ENCODE peak calls at places on chromosomes 2 and 18, in seven cellular contexts. N, U, G, F, B, M and W are unnamed samples.

GRCh38 chr2:26139269-26140183 is 33.4 kb upstream of the GAREM2 start:
- DNase-seq in N (no peak), U (no peak), G (peak; percentile 30), F (no peak), B (no peak), M (no peak), W (no peak)

GRCh38 chr2:240997856-240998705 is at the start of gene SNED1:
- DNase-seq in N (peak; percentile 93), U (peak; percentile 45), G (peak; percentile 83), F (no peak), B (peak; percentile 90), M (peak; percentile 94), W (peak; percentile 93)

GRCh38 chr2:27024188-27024587 is 8.6 kb upstream of the TMEM214 start:
- DNase-seq in N (peak; percentile 90), U (no peak), G (no peak), F (peak; percentile 47), B (no peak), M (peak; percentile 53), W (no peak)

GRCh38 chr18:6294119-6294784 is 120.5 kb downstream of the L3MBTL4 start:
- DNase-seq in N (no peak), U (no peak), G (no peak), F (no peak), B (no peak), M (no peak), W (no peak)

GRCh38 chr2:26011609-26011989 is 22.3 kb upstream of the RAB10 start:
- DNase-seq in N (no peak), U (no peak), G (peak; percentile 18), F (no peak), B (no peak), M (no peak), W (no peak)

GRCh38 chr2:73852020-73852419 is 23.3 kb downstream of the STAMBP start:
- DNase-seq in N (no peak), U (peak; percentile 31), G (peak; percentile 29), F (no peak), B (no peak), M (no peak), W (no peak)

GRCh38 chr2:198314559-198315153 is 510.3 kb downstream of the PLCL1 start:
- DNase-seq in N (peak; percentile 75), U (peak; percentile 54), G (peak; percentile 38), F (no peak), B (no peak), M (no peak), W (no peak)

GRCh38 chr18:56661414-56662101 is 10.4 kb downstream of the WDR7 start:
- DNase-seq in N (no peak), U (no peak), G (no peak), F (no peak), B (no peak), M (no peak), W (no peak)

GRCh38 chr2:190791983-190792575 is 88.5 kb upstream of the GLS start:
- DNase-seq in N (no peak), U (no peak), G (no peak), F (no peak), B (no peak), M (no peak), W (no peak)

GRCh38 chr2:188922191-188922590 is 52.0 kb upstream of the COL3A1 start:
- DNase-seq in N (no peak), U (no peak), G (no peak), F (no peak), B (no peak), M (no peak), W (no peak)

GRCh38 chr18:58449366-58449935 is 179.4 kb downstream of the ALPK2 start:
- DNase-seq in N (no peak), U (no peak), G (peak; percentile 6), F (no peak), B (no peak), M (no peak), W (no peak)

GRCh38 chr2:116706381-116706780 is 1108.1 kb upstream of the DDX18 start:
- DNase-seq in N (no peak), U (no peak), G (no peak), F (no peak), B (no peak), M (no peak), W (no peak)

GRCh38 chr18:23689031-23689615 is at the start of gene LAMA3:
- DNase-seq in N (peak; percentile 59), U (no peak), G (no peak), F (no peak), B (no peak), M (peak; percentile 81), W (peak; percentile 80)

GRCh38 chr2:3523551-3524041 is 4.3 kb upstream of the ADI1 start:
- DNase-seq in N (no peak), U (no peak), G (no peak), F (no peak), B (no peak), M (peak; percentile 31), W (no peak)

GRCh38 chr2:72920317-72921087 is 3.2 kb downstream of the EMX1 start:
- DNase-seq in N (peak; percentile 83), U (no peak), G (no peak), F (no peak), B (no peak), M (peak; percentile 76), W (no peak)

GRCh38 chr2:236572482-236572881 is 2.9 kb downstream of the ACKR3 start:
- DNase-seq in N (peak; percentile 33), U (no peak), G (no peak), F (no peak), B (no peak), M (no peak), W (no peak)

DNA sequence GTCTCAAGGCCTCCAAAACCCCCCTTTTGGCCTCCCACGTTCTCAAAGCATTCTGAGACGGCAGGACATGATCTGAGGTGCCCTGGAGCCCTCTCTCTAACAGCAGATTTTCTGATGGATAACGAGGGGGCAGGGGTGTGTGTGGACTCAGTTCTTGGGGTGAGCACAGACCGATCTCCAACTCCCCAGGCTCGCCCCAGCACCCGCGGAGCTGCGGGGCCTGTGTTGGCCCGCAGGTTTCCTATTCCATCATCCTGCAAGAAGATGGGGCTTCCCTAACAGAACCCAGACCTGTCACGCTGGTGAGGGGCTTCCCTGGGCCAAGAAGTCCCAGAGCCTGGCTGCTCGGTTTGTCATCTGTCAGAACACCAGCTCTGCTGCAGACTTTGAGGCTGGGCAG is 196.1 kb downstream of the ANAPC1 start:
- DNase-seq in N (no peak), U (no peak), G (no peak), F (no peak), B (no peak), M (no peak), W (no peak)
- H3K4me1 ChIP-seq in N (no peaks in the 10 kb centered on the region), U (no peaks in the 10 kb centered on the region), G (no peaks in the 10 kb centered on the region), F (no peaks in the 10 kb centered on the region), B (no peaks in the 10 kb centered on the region), M (peaks cover 7% of the 10 kb centered on the region), W (no peaks in the 10 kb centered on the region)

DNA sequence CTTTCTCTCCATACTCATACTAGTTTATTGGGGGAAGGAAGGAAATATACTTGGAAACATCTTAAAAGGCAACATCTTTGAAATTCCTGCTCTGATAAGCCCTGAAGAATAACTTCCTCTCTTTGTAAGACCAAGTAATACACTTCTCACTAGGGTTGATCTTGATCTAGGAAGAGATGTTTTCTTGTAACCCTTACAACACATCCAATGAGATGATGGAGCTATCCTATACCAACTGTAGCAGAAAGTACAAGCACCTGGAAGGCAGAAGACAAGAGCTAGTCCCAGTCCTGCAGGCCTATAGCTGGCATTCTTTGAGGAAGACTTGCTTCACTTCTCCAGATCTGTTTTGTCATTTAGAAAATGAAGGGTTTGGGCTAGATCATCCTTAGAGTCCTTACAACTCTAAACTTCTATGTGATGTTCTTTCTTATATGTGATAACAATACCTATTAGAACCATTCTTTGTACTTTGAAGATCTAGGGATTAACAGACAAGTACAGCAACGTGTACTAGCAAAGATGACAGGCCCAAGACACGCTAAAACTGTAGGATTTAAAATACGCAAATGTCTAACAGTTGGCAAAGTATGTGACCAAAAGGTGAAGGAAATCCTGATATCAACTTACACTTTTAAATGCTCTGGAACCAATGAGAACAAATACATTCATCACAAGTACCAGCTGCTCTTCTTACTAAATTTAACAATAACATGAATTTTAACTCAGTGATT is 1.8 kb downstream of the ANKRD44 start:
- DNase-seq in N (no peak), U (no peak), G (no peak), F (no peak), B (no peak), M (no peak), W (no peak)
- H3K4me3 ChIP-seq in N (peak overlapping the region; percentile 84), U (no peak overlapping the region), G (no peak overlapping the region), F (no peak overlapping the region), B (peak overlapping the region; percentile 85), M (no peak overlapping the region), W (peak overlapping the region; percentile 87)

GRCh38 chr2:14197293-14197692 is 435.2 kb upstream of the LRATD1 start:
- DNase-seq in N (peak; percentile 47), U (no peak), G (no peak), F (no peak), B (no peak), M (no peak), W (no peak)
- TF ChIP-seq POLR2AphosphoS5 in N (no peak), U (no peak), G (no peak), F (no peak), B (no peak), M (no peak), W (no peak)

GRCh38 chr2:11862049-11862448 is 115.6 kb downstream of the LPIN1 start:
- DNase-seq in N (no peak), U (no peak), G (no peak), F (no peak), B (no peak), M (no peak), W (peak; percentile 16)
- H3K4me1 ChIP-seq in N (peaks cover 6% of the 10 kb centered on the region), U (no peaks in the 10 kb centered on the region), G (peaks cover 12% of the 10 kb centered on the region), F (peaks cover 10% of the 10 kb centered on the region), B (peaks cover 10% of the 10 kb centered on the region), M (peaks cover 6% of the 10 kb centered on the region), W (peaks cover 63% of the 10 kb centered on the region)

GRCh38 chr2:71001592-71002570 is 7.2 kb upstream of the TEX261 start:
- DNase-seq in N (peak; percentile 81), U (no peak), G (no peak), F (no peak), B (no peak), M (peak; percentile 32), W (peak; percentile 67)
- H3K4me3 ChIP-seq in N (peak overlapping the region; percentile 33), U (no peak overlapping the region), G (no peak overlapping the region), F (peak overlapping the region; percentile 3), B (no peak overlapping the region), M (no peak overlapping the region), W (no peak overlapping the region)

GRCh38 chr2:201172279-201172678 is 10.7 kb upstream of the CASP10 start:
- DNase-seq in N (no peak), U (no peak), G (no peak), F (no peak), B (no peak), M (no peak), W (no peak)

GRCh38 chr2:201171259-201171814 is 11.6 kb upstream of the CASP10 start:
- DNase-seq in N (no peak), U (no peak), G (no peak), F (no peak), B (no peak), M (no peak), W (no peak)

GRCh38 chr2:201167546-201167945 is 15.4 kb upstream of the CASP10 start:
- DNase-seq in N (no peak), U (no peak), G (no peak), F (no peak), B (no peak), M (no peak), W (no peak)
- TF ChIP-seq POLR2AphosphoS5 in N (no peak), U (no peak), G (no peak), F (no peak), B (no peak), M (no peak), W (no peak)